ENCODE peak calls at places on chromosomes 2 and 18, in ten cellular contexts. W, E, G, I, D, A, Z, C, N and V are unnamed samples.

GRCh38 chr2:1747065-1747941 is 3.0 kb upstream of the PXDN start:
- DNase-seq in W (no peak), E (no peak), G (no peak), I (no peak), D (no peak), A (no peak), Z (no peak), C (no peak), N (no peak), V (no peak)

GRCh38 chr2:151900261-151900660 is 72.0 kb upstream of the ARL5A start:
- DNase-seq in W (no peak), E (no peak), G (no peak), I (no peak), D (no peak), A (no peak), Z (no peak), C (no peak), N (no peak), V (no peak)

GRCh38 chr2:222582931-222583330 is 73.0 kb downstream of the FARSB start:
- DNase-seq in W (no peak), E (no peak), G (no peak), I (no peak), D (no peak), A (no peak), Z (no peak), C (no peak), N (no peak), V (no peak)

GRCh38 chr18:12944724-12945123 is 3.1 kb upstream of the SEH1L start:
- DNase-seq in W (no peak), E (no peak), G (peak), I (no peak), D (peak), A (no peak), Z (no peak), C (no peak), N (peak), V (no peak)

GRCh38 chr18:24567199-24567598 is 106.8 kb downstream of the HRH4 start:
- DNase-seq in W (no peak), E (peak), G (no peak), I (no peak), D (no peak), A (no peak), Z (no peak), C (no peak), N (no peak), V (peak)

GRCh38 chr2:71951067-71951436 is 196.6 kb downstream of the CYP26B1 start:
- DNase-seq in W (no peak), E (no peak), G (no peak), I (no peak), D (no peak), A (no peak), Z (no peak), C (no peak), N (no peak), V (no peak)

GRCh38 chr2:202290970-202291369 is 25.4 kb downstream of the NOP58 start:
- DNase-seq in W (no peak), E (no peak), G (no peak), I (no peak), D (peak), A (no peak), Z (no peak), C (no peak), N (no peak), V (no peak)

GRCh38 chr2:15943914-15944313 is 3.6 kb downstream of the MYCN start:
- DNase-seq in W (no peak), E (no peak), G (no peak), I (no peak), D (peak), A (no peak), Z (no peak), C (no peak), N (no peak), V (no peak)

GRCh38 chr2:15313657-15314056 is 247.5 kb downstream of the NBAS start:
- DNase-seq in W (no peak), E (peak), G (no peak), I (no peak), D (peak), A (peak), Z (no peak), C (no peak), N (no peak), V (no peak)